ENCODE peak calls at places on chromosomes 7 and 10, in ten cellular contexts. V, O, J, C, R, Y, M, U, Q and T are unnamed samples.

GRCh38 chr10:44385423-44385725 is 477 bp upstream of the CXCL12 start:
- DNase-seq in V (no peak), O (peak; percentile 69), J (no peak), C (no peak), R (no peak), Y (no peak), M (no peak), U (no peak), Q (no peak), T (no peak)

GRCh38 chr7:108875139-108875538 is 305.5 kb downstream of the DNAJB9 start:
- DNase-seq in V (no peak), O (no peak), J (peak; percentile 8), C (no peak), R (no peak), Y (peak; percentile 53), M (no peak), U (no peak), Q (no peak), T (no peak)

GRCh38 chr7:7564323-7564780 is 2.3 kb upstream of the MIOS start:
- DNase-seq in V (no peak), O (no peak), J (peak; percentile 76), C (no peak), R (no peak), Y (peak; percentile 27), M (peak; percentile 75), U (no peak), Q (no peak), T (no peak)

GRCh38 chr7:44201813-44202212 is 1.0 kb downstream of the YKT6 start:
- DNase-seq in V (no peak), O (no peak), J (peak; percentile 11), C (no peak), R (no peak), Y (no peak), M (no peak), U (no peak), Q (no peak), T (no peak)

GRCh38 chr10:125033146-125033924 is 91.4 kb downstream of the ZRANB1 start:
- DNase-seq in V (no peak), O (no peak), J (no peak), C (no peak), R (no peak), Y (no peak), M (no peak), U (no peak), Q (no peak), T (no peak)

GRCh38 chr10:132054564-132054963 is 11.2 kb upstream of the JAKMIP3 start:
- DNase-seq in V (no peak), O (no peak), J (no peak), C (no peak), R (no peak), Y (no peak), M (no peak), U (no peak), Q (no peak), T (no peak)

GRCh38 chr10:13206091-13206490 is 28.1 kb downstream of the UCMA start:
- DNase-seq in V (no peak), O (no peak), J (no peak), C (no peak), R (no peak), Y (no peak), M (no peak), U (no peak), Q (no peak), T (no peak)

GRCh38 chr10:22894714-22895113 is 33.1 kb upstream of the ARMC3 start:
- DNase-seq in V (no peak), O (no peak), J (no peak), C (no peak), R (no peak), Y (peak; percentile 25), M (no peak), U (no peak), Q (no peak), T (no peak)

GRCh38 chr7:134886353-134887057 is 99.8 kb upstream of the AGBL3 start:
- DNase-seq in V (no peak), O (no peak), J (peak; percentile 80), C (no peak), R (no peak), Y (peak; percentile 89), M (no peak), U (no peak), Q (no peak), T (no peak)

GRCh38 chr10:31619410-31620095 is 300.5 kb downstream of the ZEB1 start:
- DNase-seq in V (no peak), O (no peak), J (no peak), C (no peak), R (no peak), Y (no peak), M (no peak), U (no peak), Q (peak; percentile 49), T (no peak)

GRCh38 chr10:95756061-95756751 is at the start of gene ENTPD1:
- DNase-seq in V (no peak), O (no peak), J (peak; percentile 12), C (peak; percentile 49), R (peak; percentile 59), Y (peak; percentile 67), M (peak; percentile 2), U (no peak), Q (no peak), T (no peak)

GRCh38 chr7:134449596-134450194 is 9.2 kb downstream of the AKR1B1 start:
- DNase-seq in V (no peak), O (no peak), J (peak; percentile 54), C (no peak), R (no peak), Y (no peak), M (no peak), U (no peak), Q (no peak), T (no peak)

GRCh38 chr7:148835854-148836253 is 48.2 kb downstream of the EZH2 start:
- DNase-seq in V (no peak), O (no peak), J (no peak), C (no peak), R (no peak), Y (no peak), M (no peak), U (no peak), Q (no peak), T (no peak)

DNA sequence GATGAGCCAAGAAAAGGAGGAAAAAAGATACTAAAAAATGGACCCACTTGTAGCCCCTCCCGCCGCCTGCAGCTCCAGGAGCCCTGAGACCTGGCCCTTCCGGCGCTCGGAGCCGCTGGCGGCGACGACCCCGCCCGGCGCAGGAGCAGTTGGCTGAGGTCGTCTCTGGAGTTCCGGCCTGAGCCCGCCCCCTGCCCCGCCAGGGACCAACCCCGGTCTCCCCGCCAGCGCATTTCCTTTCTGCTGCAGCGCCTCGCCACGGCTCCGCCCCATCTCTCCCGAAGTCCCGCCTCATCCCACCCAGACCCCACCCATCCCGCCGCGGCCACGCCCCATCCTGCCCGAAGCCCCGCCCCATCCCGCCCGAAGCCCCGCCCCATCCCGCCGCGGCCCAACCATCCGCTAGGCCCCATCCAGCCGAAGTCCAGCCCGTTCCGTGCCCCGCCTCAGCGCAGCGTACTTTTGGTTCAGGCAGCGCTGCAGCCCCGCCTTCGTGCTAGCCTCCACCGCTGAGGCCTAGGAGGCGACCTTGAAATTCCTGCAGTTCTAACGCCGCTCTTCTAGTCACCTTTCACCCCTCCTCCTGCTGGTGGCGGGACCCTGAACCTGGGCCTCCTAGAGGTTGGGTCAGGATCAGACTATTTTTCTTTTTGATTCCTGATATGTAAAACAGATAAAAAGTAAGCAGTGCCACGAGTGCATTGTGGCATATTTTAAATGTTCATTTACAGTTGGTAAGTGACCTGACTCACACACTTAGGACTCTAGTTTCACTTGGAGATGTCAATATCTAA is at the start of gene STN1:
- DNase-seq in V (peak; percentile 98), O (peak; percentile 96), J (peak; percentile 96), C (peak; percentile 97), R (peak; percentile 98), Y (peak; percentile 98), M (peak; percentile 77), U (peak; percentile 94), Q (peak; percentile 51), T (peak; percentile 87)
- TF ChIP-seq CTCF in V (no peak), O (peak; percentile 60), J (peak; percentile 13), C (no peak), R (no peak), Y (no peak), M (no peak), U (no peak), Q (no peak), T (peak; percentile 20)

DNA sequence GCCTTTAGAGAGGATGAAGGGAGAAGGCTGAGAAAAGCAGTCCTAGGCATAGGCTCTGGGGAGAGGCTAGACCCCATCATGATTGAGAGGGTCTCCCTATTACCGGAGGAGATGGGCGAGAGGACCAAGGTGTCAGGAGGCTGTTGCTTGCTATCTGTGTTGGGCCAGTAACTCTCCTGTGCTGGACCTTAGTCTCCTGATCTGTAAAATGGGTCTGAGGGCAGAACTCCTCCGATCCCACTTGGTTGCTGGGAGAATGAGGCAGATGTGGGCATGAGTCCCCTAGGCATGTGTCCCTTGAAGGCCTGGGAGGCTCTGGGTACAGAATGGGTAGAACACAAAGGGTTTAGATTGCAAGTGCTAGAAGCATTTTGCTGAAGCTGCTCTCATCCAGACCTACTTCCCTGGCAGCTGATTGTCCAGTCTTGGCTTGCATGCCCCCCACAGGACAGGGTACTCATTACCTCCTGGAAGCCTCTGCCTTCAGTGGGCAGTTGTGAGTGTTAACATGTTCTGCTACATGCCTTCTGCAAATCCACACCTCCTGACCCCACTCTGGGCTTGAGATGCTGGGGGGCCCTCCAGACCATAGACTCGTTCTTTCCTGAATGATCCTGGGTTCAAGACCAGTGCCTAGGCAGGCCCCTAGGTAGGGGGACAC is 4.4 kb downstream of the ZMIZ1 start:
- DNase-seq in V (no peak), O (no peak), J (no peak), C (no peak), R (no peak), Y (no peak), M (no peak), U (no peak), Q (no peak), T (no peak)
- TF ChIP-seq CTCF in V (no peak), O (no peak), J (peak; percentile 26), C (peak; percentile 6), R (no peak), Y (no peak), M (peak; percentile 7), U (no peak), Q (no peak), T (peak; percentile 6)

GRCh38 chr7:39949980-39950472 is at the start of gene CDK13:
- DNase-seq in V (peak; percentile 90), O (peak; percentile 85), J (peak; percentile 64), C (peak; percentile 94), R (peak; percentile 83), Y (peak; percentile 82), M (no peak), U (peak; percentile 89), Q (no peak), T (no peak)
- TF ChIP-seq CTCF in V (peak; percentile 10), O (peak; percentile 42), J (no peak), C (peak; percentile 21), R (no peak), Y (no peak), M (no peak), U (no peak), Q (no peak), T (no peak)

DNA sequence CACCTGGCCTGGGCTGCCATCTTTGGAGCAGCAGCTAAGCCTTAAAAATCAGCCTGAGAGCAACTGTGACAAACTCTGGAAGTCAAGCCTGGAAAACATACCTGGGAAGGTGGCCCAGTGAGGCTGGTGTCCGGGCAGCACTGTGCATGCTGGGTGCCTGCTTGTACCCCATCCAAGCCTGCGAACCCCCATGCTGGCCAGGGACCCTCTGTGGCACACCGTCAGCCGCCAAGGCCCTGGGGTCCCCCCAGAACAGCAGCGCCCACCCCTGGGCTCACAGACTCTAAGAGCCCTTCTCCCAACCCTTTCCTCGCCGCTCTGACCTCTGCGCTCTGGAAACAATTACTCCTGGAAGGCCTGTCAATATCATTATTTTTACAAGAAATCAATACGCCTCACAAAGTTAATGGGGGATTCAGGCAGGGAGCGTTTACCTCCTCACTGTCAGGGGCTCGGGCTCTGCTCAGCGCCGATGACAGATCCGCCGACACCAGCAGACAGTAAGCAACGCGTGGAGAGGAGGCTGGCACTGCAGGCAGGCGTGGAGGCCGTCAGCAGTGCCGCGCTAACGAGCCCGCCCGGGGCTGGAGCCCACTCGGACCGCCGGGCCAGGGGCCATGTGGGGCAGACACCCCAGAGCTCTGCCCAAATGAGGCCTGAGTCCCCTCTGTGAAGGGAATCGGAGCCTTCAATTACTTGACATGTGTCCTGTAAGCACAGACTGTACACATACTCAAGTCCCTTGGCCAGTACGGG is 54.4 kb downstream of the EBF3 start:
- DNase-seq in V (no peak), O (no peak), J (no peak), C (no peak), R (no peak), Y (no peak), M (no peak), U (no peak), Q (no peak), T (no peak)
- TF ChIP-seq CTCF in V (no peak), O (no peak), J (no peak), C (no peak), R (no peak), Y (no peak), M (no peak), U (no peak), Q (no peak), T (no peak)